ENCODE peak calls at places on chromosomes 13 and 19, in seven cellular contexts. L, T, R, M, Y, G and O are unnamed samples.

GRCh38 chr13:33628662-33629061 is 189.3 kb upstream of the RFC3 start:
- DNase-seq in L (no peak), T (no peak), R (no peak), M (no peak), Y (no peak), G (no peak), O (no peak)

GRCh38 chr13:110834572-110834971 is 80.3 kb downstream of the ANKRD10 start:
- DNase-seq in L (no peak), T (no peak), R (no peak), M (no peak), Y (no peak), G (no peak), O (no peak)

GRCh38 chr19:49442793-49443365 is 1.6 kb upstream of the SLC17A7 start:
- DNase-seq in L (peak), T (peak), R (peak), M (peak), Y (peak), G (peak), O (peak)

GRCh38 chr13:24982333-24982999 is 113.5 kb upstream of the PABPC3 start:
- DNase-seq in L (no peak), T (no peak), R (no peak), M (no peak), Y (no peak), G (no peak), O (no peak)

GRCh38 chr19:6088677-6089063 is 21.6 kb downstream of the RFX2 start:
- DNase-seq in L (no peak), T (no peak), R (no peak), M (no peak), Y (no peak), G (no peak), O (no peak)

GRCh38 chr19:1173845-1174809 is at the start of gene SBNO2:
- DNase-seq in L (peak), T (peak), R (peak), M (no peak), Y (peak), G (peak), O (peak)

GRCh38 chr13:72180253-72180952 is 313.4 kb upstream of the DACH1 start:
- DNase-seq in L (no peak), T (no peak), R (no peak), M (peak), Y (no peak), G (no peak), O (no peak)

GRCh38 chr19:4638828-4639530 is at the start of gene TNFAIP8L1:
- DNase-seq in L (peak), T (peak), R (peak), M (peak), Y (peak), G (peak), O (peak)

GRCh38 chr13:52995946-52996345 is 32.7 kb upstream of the OLFM4 start:
- DNase-seq in L (no peak), T (no peak), R (no peak), M (no peak), Y (no peak), G (no peak), O (no peak)

GRCh38 chr19:50050406-50051223 is 24.8 kb downstream of the ZNF473 start:
- DNase-seq in L (peak), T (peak), R (peak), M (no peak), Y (peak), G (no peak), O (peak)

GRCh38 chr19:47839913-47840312 is 18.2 kb downstream of the CRX start:
- DNase-seq in L (no peak), T (no peak), R (no peak), M (no peak), Y (no peak), G (no peak), O (no peak)

GRCh38 chr19:10871711-10872550 is 578 bp downstream of the CARM1 start:
- DNase-seq in L (peak), T (no peak), R (peak), M (no peak), Y (peak), G (no peak), O (peak)

GRCh38 chr13:21675095-21676007 is 4.5 kb downstream of the FGF9 start:
- DNase-seq in L (no peak), T (peak), R (no peak), M (no peak), Y (peak), G (no peak), O (no peak)

GRCh38 chr13:20525601-20526544 is at the start of gene CRYL1:
- DNase-seq in L (peak), T (peak), R (peak), M (peak), Y (peak), G (peak), O (peak)

GRCh38 chr13:97986841-97987240 is 33.4 kb downstream of the IPO5 start:
- DNase-seq in L (no peak), T (no peak), R (no peak), M (no peak), Y (no peak), G (no peak), O (no peak)

GRCh38 chr19:13839938-13840750 is 36.8 kb upstream of the NANOS3 start:
- DNase-seq in L (no peak), T (peak), R (peak), M (no peak), Y (no peak), G (no peak), O (peak)

GRCh38 chr19:3398114-3398899 is 31.9 kb downstream of the NFIC start:
- DNase-seq in L (peak), T (no peak), R (no peak), M (no peak), Y (peak), G (no peak), O (no peak)

GRCh38 chr13:22915442-22916082 is 265.2 kb upstream of the SGCG start:
- DNase-seq in L (peak), T (no peak), R (no peak), M (peak), Y (peak), G (no peak), O (no peak)

GRCh38 chr13:95002968-95003813 is 290.8 kb upstream of the SOX21 start:
- DNase-seq in L (no peak), T (no peak), R (no peak), M (no peak), Y (no peak), G (no peak), O (no peak)

GRCh38 chr13:94607939-94608338 is 6.3 kb downstream of the GPR180 start:
- DNase-seq in L (no peak), T (no peak), R (no peak), M (no peak), Y (no peak), G (no peak), O (no peak)

GRCh38 chr19:46878613-46879375 is 18.0 kb downstream of the ARHGAP35 start:
- DNase-seq in L (no peak), T (no peak), R (no peak), M (peak), Y (no peak), G (no peak), O (no peak)